ENCODE peak calls at places on chromosomes 11 and 22, in four cellular contexts. S, B, H and F are unnamed samples.

GRCh38 chr11:74849525-74850391 is 99.1 kb downstream of the XRRA1 start:
- DNase-seq in B (peak), S (peak), H (no peak), F (no peak)

GRCh38 chr11:61091373-61092279 is 10.7 kb upstream of the CD5 start:
- DNase-seq in H (no peak), S (no peak), B (peak), F (no peak)

GRCh38 chr22:44638966-44639739 is 62.9 kb upstream of the PRR5 start:
- DNase-seq in S (no peak), H (no peak), B (no peak), F (no peak)

GRCh38 chr11:95067042-95067827 is 516 bp downstream of the SRSF8 start:
- DNase-seq in B (peak), S (peak), H (peak), F (peak)

GRCh38 chr11:110776091-110776490 is 63.9 kb upstream of the ARHGAP20 start:
- DNase-seq in B (no peak), H (no peak), S (no peak), F (no peak)

GRCh38 chr11:87235366-87235765 is 197.6 kb downstream of the TMEM135 start:
- DNase-seq in S (no peak), B (no peak), H (no peak), F (no peak)

GRCh38 chr11:63813563-63814382 is 517 bp downstream of the SPINDOC start:
- DNase-seq in S (peak), B (peak), H (no peak), F (peak)

GRCh38 chr22:30614879-30615278 is 7.9 kb downstream of the TCN2 start:
- DNase-seq in B (no peak), S (no peak), H (no peak), F (no peak)

GRCh38 chr11:16924462-16924825 is 89.8 kb downstream of the PLEKHA7 start:
- DNase-seq in H (no peak), B (no peak), S (no peak), F (no peak)

GRCh38 chr11:65547446-65548125 is 10.6 kb downstream of the LTBP3 start:
- DNase-seq in B (no peak), S (no peak), H (no peak), F (no peak)

GRCh38 chr11:113313601-113314000 is 782 bp upstream of the TTC12 start:
- DNase-seq in H (no peak), S (no peak), B (no peak), F (no peak)

GRCh38 chr22:35777335-35777975 is 59.8 kb downstream of the APOL5 start:
- DNase-seq in S (no peak), H (no peak), B (no peak), F (no peak)

GRCh38 chr11:115623021-115623451 is 118.8 kb upstream of the CADM1 start:
- DNase-seq in B (no peak), S (no peak), H (no peak), F (no peak)

GRCh38 chr11:45921561-45922424 is 663 bp upstream of the LARGE2 start:
- DNase-seq in B (no peak), S (peak), H (no peak), F (no peak)

GRCh38 chr11:26134481-26135355 is 197.2 kb upstream of the ANO3 start:
- DNase-seq in H (no peak), B (peak), S (peak), F (peak)

GRCh38 chr11:72144807-72145565 is 9.5 kb downstream of the FOLR3 start:
- DNase-seq in H (no peak), B (no peak), S (no peak), F (no peak)

GRCh38 chr22:33757443-33758124 is 162.7 kb downstream of the LARGE1 start:
- DNase-seq in B (no peak), S (peak), H (no peak), F (no peak)

GRCh38 chr11:65471410-65471762 is 27.5 kb upstream of the MALAT1 start:
- DNase-seq in B (peak), S (no peak), H (no peak), F (peak)

GRCh38 chr11:63670738-63671321 is 346 bp downstream of the ATL3 start:
- DNase-seq in B (peak), S (no peak), H (no peak), F (peak)

GRCh38 chr11:129258205-129258604 is 66.1 kb upstream of the ARHGAP32 start:
- DNase-seq in H (no peak), S (no peak), B (no peak), F (no peak)

GRCh38 chr11:17822021-17822781 is 87.6 kb downstream of the KCNC1 start:
- DNase-seq in H (no peak), B (no peak), S (no peak), F (no peak)

GRCh38 chr11:1478011-1478410 is 8.6 kb downstream of the MOB2 start:
- DNase-seq in H (no peak), S (no peak), B (no peak), F (no peak)

GRCh38 chr22:17569971-17570511 is 6.7 kb downstream of the SLC25A18 start:
- DNase-seq in H (no peak), S (no peak), B (peak), F (peak)

GRCh38 chr11:5476184-5476819 is 12.2 kb upstream of the OR52D1 start:
- DNase-seq in B (peak), S (peak), H (no peak), F (peak)

GRCh38 chr11:9053631-9054030 is 37.8 kb downstream of the SCUBE2 start:
- DNase-seq in H (no peak), B (no peak), S (no peak), F (no peak)

GRCh38 chr11:115939104-115939503 is 434.9 kb upstream of the CADM1 start:
- DNase-seq in B (no peak), H (no peak), S (no peak), F (no peak)

GRCh38 chr11:3626250-3626960 is 15.4 kb downstream of the ART5 start:
- DNase-seq in B (no peak), H (no peak), S (no peak), F (no peak)

GRCh38 chr11:36162909-36163434 is 126.3 kb downstream of the COMMD9 start:
- DNase-seq in S (no peak), B (no peak), H (no peak), F (no peak)

GRCh38 chr11:62186195-62186594 is 3.8 kb upstream of the SCGB1D1 start:
- DNase-seq in B (no peak), S (no peak), H (no peak), F (no peak)

GRCh38 chr11:24391165-24391564 is 105.7 kb upstream of the LUZP2 start:
- DNase-seq in S (no peak), H (no peak), B (peak), F (peak)

GRCh38 chr11:7281083-7281482 is 29.4 kb downstream of the SYT9 start:
- DNase-seq in B (no peak), S (no peak), H (no peak), F (no peak)

GRCh38 chr11:92662580-92662979 is 306.9 kb upstream of the MTNR1B start:
- DNase-seq in B (no peak), S (no peak), H (no peak), F (no peak)

GRCh38 chr11:123034587-123034986 is 27.3 kb downstream of the HSPA8 start:
- DNase-seq in H (no peak), S (no peak), B (peak), F (peak)

GRCh38 chr11:1568451-1568911 is 3.6 kb downstream of the DUSP8 start:
- DNase-seq in H (no peak), B (peak), S (no peak), F (no peak)

GRCh38 chr11:2100361-2101170 is 38.6 kb downstream of the IGF2 start:
- DNase-seq in B (no peak), S (no peak), H (no peak), F (no peak)

GRCh38 chr11:84990141-84990540 is 637.0 kb downstream of the DLG2 start:
- DNase-seq in H (no peak), B (no peak), S (no peak), F (no peak)

GRCh38 chr11:13030857-13031256 is 21.7 kb downstream of the RASSF10 start:
- DNase-seq in B (no peak), H (no peak), S (no peak), F (no peak)

GRCh38 chr11:126544311-126545056 is 189.0 kb downstream of the ST3GAL4 start:
- DNase-seq in H (no peak), S (peak), B (peak), F (no peak)